ENCODE peak calls at places on chromosomes 1 and 21, in nine cellular contexts. F is Peyer's patch; A is cardiac muscle cell; B is H9; I is gastrocnemius medialis; C is HL-60; M is IMR-90; R is CD4-positive, alpha-beta T cell; J is hepatocyte. Q is an unnamed sample.

GRCh38 chr21:32414579-32415358 is 2.3 kb downstream of the EVA1C start:
- DNase-seq in F (no peak), A (peak; percentile 55), B (no peak), I (no peak), C (no peak), M (peak; percentile 63), R (no peak), J (peak; percentile 21), Q (peak; percentile 24)

GRCh38 chr1:239952348-239953307 is 139.1 kb upstream of the FMN2 start:
- DNase-seq in F (no peak), A (peak; percentile 0), B (peak; percentile 70), I (no peak), C (no peak), M (no peak), R (no peak), J (no peak), Q (peak; percentile 13)

GRCh38 chr1:202200112-202200548 is 6.5 kb downstream of the LGR6 start:
- DNase-seq in F (no peak), A (peak; percentile 10), B (peak; percentile 54), I (peak; percentile 29), C (no peak), M (peak; percentile 6), R (no peak), J (no peak), Q (peak; percentile 92)

GRCh38 chr21:44865561-44866280 is 7.8 kb downstream of the PTTG1IP start:
- DNase-seq in F (no peak), A (peak; percentile 18), B (no peak), I (no peak), C (peak; percentile 82), M (no peak), R (no peak), J (peak; percentile 34), Q (no peak)

GRCh38 chr1:168643152-168643551 is 66.7 kb downstream of the XCL1 start:
- DNase-seq in F (no peak), A (peak; percentile 80), B (no peak), I (no peak), C (no peak), M (no peak), R (no peak), J (no peak), Q (no peak)

GRCh38 chr21:45590246-45590725 is 48.0 kb upstream of the SLC19A1 start:
- DNase-seq in F (peak; percentile 65), A (peak; percentile 80), B (peak; percentile 82), I (no peak), C (peak; percentile 41), M (peak; percentile 19), R (peak; percentile 66), J (peak; percentile 76), Q (peak; percentile 69)

GRCh38 chr1:53532912-53533311 is 73.7 kb downstream of the DMRTB1 start:
- DNase-seq in F (no peak), A (no peak), B (no peak), I (no peak), C (no peak), M (no peak), R (no peak), J (no peak), Q (no peak)

GRCh38 chr1:67987046-67987799 is 63.2 kb downstream of the DIRAS3 start:
- DNase-seq in F (no peak), A (peak; percentile 96), B (no peak), I (no peak), C (no peak), M (peak; percentile 96), R (no peak), J (peak; percentile 13), Q (peak; percentile 52)

GRCh38 chr1:248404024-248404423 is 1.2 kb downstream of the OR2T1 start:
- DNase-seq in F (no peak), A (no peak), B (no peak), I (no peak), C (peak; percentile 47), M (peak; percentile 19), R (no peak), J (no peak), Q (peak; percentile 4)

GRCh38 chr1:93605812-93606512 is 75.7 kb downstream of the BCAR3 start:
- DNase-seq in F (no peak), A (peak; percentile 89), B (no peak), I (peak; percentile 80), C (no peak), M (peak; percentile 97), R (no peak), J (no peak), Q (peak; percentile 82)

GRCh38 chr21:31410763-31411278 is 66.8 kb upstream of the TIAM1 start:
- DNase-seq in F (no peak), A (no peak), B (no peak), I (no peak), C (no peak), M (no peak), R (no peak), J (no peak), Q (no peak)

DNA sequence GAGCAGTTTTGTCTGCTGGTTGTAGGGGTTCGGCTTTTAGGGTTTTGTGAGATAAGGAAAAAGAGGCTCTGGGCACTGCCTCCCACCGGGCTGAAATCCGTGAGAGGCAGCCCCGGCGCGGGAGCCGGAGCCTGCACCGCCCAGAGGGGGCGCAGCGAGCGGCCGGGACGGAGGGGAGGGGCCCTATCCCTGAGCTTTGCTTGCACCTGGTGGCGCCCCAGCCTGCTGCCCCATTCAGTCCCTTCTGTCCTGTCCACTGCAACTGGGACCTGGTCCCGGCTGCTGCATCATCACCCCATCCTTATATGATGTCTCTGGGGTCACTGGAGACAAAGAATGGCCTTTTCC is 512 bp upstream of the KCNJ6 start:
- DNase-seq in F (no peak), A (no peak), B (peak; percentile 83), I (no peak), C (no peak), M (no peak), R (no peak), J (peak; percentile 53), Q (no peak)
- TF ChIP-seq CTCF in F (no peak), A (no peak), B (peak; percentile 62), I (no peak), C (no peak), M (peak; percentile 35), R (no peak), J (no peak), Q (no peak)

GRCh38 chr1:33429846-33430750 is 797 bp downstream of the PHC2 start:
- DNase-seq in F (no peak), A (peak; percentile 25), B (no peak), I (no peak), C (peak; percentile 50), M (no peak), R (no peak), J (peak; percentile 57), Q (no peak)

GRCh38 chr1:33429332-33429731 is 1.6 kb downstream of the PHC2 start:
- DNase-seq in F (no peak), A (no peak), B (no peak), I (no peak), C (no peak), M (no peak), R (no peak), J (no peak), Q (no peak)

GRCh38 chr1:33428661-33429060 is 2.2 kb downstream of the PHC2 start:
- DNase-seq in F (no peak), A (no peak), B (no peak), I (no peak), C (no peak), M (no peak), R (no peak), J (no peak), Q (no peak)

GRCh38 chr1:33433509-33434362 is 2.8 kb upstream of the PHC2 start:
- DNase-seq in F (no peak), A (peak; percentile 97), B (no peak), I (peak; percentile 49), C (peak; percentile 93), M (peak; percentile 99), R (no peak), J (peak; percentile 80), Q (peak; percentile 96)

DNA sequence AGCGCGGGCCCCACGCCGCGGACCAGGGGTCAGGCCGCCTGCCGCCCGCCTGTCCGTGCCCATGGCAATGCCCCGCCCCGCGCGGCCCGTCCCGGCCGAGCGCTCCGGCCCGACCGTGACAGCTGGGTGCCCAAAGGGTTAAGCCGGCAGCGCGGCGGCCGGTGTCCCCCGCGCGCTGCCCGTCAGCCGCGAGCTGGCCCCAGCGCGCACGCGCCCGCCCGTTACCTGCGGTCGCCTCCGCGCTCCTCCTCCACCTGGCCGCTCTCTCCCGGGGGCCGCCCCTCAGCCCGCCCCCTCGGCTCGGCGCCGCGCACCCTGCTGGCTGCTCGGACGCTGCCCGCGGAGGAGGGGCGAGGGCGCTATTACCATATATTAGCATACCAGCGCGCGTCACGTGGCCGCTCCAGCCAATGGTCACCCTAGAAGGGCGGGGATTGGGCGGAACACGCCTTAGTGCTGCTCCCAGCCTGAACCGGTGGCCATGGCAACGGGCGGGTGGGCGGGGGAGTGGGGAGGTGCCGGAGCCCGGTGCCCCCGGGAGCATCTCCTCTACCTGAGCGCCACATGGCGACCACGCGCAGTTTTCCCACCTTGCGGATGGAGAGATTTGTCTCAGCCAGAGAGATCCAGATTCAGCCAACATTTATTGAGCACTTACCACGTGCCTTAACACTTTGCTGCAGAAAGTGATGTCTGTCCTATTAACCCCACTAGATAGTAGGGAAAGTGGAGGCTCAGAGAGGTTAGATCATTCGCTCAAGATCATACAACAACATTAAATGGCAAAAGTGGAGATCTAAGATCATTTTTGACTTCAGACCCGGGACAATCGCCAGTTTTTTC is at the start of gene PHC2:
- DNase-seq in F (peak; percentile 97), A (peak; percentile 97), B (peak; percentile 99), I (peak; percentile 96), C (peak; percentile 95), M (peak; percentile 94), R (peak; percentile 89), J (peak; percentile 99), Q (peak; percentile 96)
- H3K27ac ChIP-seq in F (peak within 1 kb of the TSS; percentile 69), A (no peak within 1 kb of the TSS), B (no peak within 1 kb of the TSS), I (peak within 1 kb of the TSS; percentile 84), C (peak within 1 kb of the TSS; percentile 16), M (peak within 1 kb of the TSS; percentile 54), R (no peak within 1 kb of the TSS), J (peak within 1 kb of the TSS; percentile 10), Q (peak within 1 kb of the TSS; percentile 78)

DNA sequence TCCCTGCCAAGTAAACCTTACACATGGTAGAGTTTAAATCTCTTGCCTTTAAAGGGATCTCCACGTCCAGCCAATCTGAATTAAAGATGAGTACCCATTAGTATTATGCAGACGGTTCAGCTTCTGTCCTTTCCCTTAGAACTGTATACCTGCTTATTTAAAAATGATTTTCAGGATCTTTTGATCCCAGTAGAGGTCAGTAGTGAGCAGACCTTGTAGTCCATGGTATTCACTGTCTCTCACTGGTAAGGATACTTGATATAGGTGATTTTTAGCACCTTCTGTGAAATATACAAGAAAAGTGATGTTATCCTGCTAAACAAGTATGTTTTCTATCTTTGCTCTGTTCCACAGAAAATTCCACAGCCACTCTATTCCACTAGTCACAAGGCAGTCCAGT is 1211.6 kb upstream of the ADGRL4 start:
- DNase-seq in F (no peak), A (peak; percentile 72), B (no peak), I (no peak), C (no peak), M (peak; percentile 59), R (no peak), J (peak; percentile 69), Q (peak; percentile 8)
- TF ChIP-seq CTCF in F (peak; percentile 39), A (peak; percentile 67), B (peak; percentile 75), I (no peak), C (peak; percentile 24), M (peak; percentile 58), R (no peak), J (peak; percentile 62), Q (no peak)

DNA sequence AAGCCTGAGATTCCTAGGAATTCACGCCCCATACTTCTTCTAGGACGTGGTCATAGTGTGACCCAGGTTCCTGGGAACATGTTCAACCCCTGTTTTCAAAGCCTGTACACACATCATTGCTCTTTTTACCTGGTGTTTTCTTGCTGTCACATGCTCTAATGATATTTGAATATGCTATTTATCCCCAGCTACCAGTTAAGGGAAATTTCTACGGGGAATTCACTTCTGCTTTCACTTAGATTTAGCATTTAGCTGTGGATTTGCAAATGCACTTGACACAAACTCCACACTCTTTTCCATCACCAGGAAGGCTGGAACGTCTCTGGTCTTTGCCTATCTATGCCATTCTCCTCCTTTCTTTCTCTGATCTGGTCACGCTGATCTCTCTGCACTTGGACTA is 11.3 kb upstream of the SAMSN1 start:
- DNase-seq in F (no peak), A (no peak), B (no peak), I (no peak), C (no peak), M (no peak), R (no peak), J (no peak), Q (no peak)
- H3K27ac ChIP-seq in F (no peak overlapping the region), A (no peak overlapping the region), B (no peak overlapping the region), I (no peak overlapping the region), C (no peak overlapping the region), M (no peak overlapping the region), R (no peak overlapping the region), J (no peak overlapping the region), Q (no peak overlapping the region)

Q was measured in RWPE1.